ENCODE peak calls at places on chromosomes 16 and 17, in eight cellular contexts. One of them, this sample, is unnamed.

GRCh38 chr16:2813661-2814288 is 3.3 kb upstream of the PRSS21 start:
- DNase-seq in NCI-H69: no peak
- DNase-seq in GM04503: no peak
- DNase-seq in stimulated activated naive CD4-positive, alpha-beta T cell: no peak
- DNase-seq in stimulated activated CD8-positive, alpha-beta memory T cell treated with anti-CD3 and anti-CD28 coated beads, Interleukin-15, amount 100 ng/mL, for 1 hour: no peak
- DNase-seq in neural progenitor cell: no peak
- DNase-seq in stimulated activated CD4-positive, alpha-beta T cell treated with anti-CD3 and anti-CD28 coated beads, Interleukin-1b, Interleukin-23, amount 100 ng/mL, for 1 hour: no peak
- DNase-seq in ovary: no peak
- DNase-seq in this sample: peak

GRCh38 chr16:57391708-57392107 is 12.9 kb upstream of the CCL17 start:
- DNase-seq in NCI-H69: no peak
- DNase-seq in stimulated activated naive CD4-positive, alpha-beta T cell: no peak
- DNase-seq in stimulated activated CD4-positive, alpha-beta T cell treated with anti-CD3 and anti-CD28 coated beads, Interleukin-1b, Interleukin-23, amount 100 ng/mL, for 1 hour: no peak
- DNase-seq in GM04503: no peak
- DNase-seq in stimulated activated CD8-positive, alpha-beta memory T cell treated with anti-CD3 and anti-CD28 coated beads, Interleukin-15, amount 100 ng/mL, for 1 hour: no peak
- DNase-seq in ovary: no peak
- DNase-seq in neural progenitor cell: no peak
- DNase-seq in this sample: peak

GRCh38 chr17:57035971-57036481 is 49.0 kb upstream of the AKAP1 start:
- DNase-seq in ovary: no peak
- DNase-seq in stimulated activated CD4-positive, alpha-beta T cell treated with anti-CD3 and anti-CD28 coated beads, Interleukin-1b, Interleukin-23, amount 100 ng/mL, for 1 hour: no peak
- DNase-seq in stimulated activated naive CD4-positive, alpha-beta T cell: no peak
- DNase-seq in stimulated activated CD8-positive, alpha-beta memory T cell treated with anti-CD3 and anti-CD28 coated beads, Interleukin-15, amount 100 ng/mL, for 1 hour: no peak
- DNase-seq in NCI-H69: peak
- DNase-seq in neural progenitor cell: no peak
- DNase-seq in GM04503: no peak
- DNase-seq in this sample: no peak

GRCh38 chr16:27364493-27365141 is 37.4 kb upstream of the IL21R start:
- DNase-seq in neural progenitor cell: no peak
- DNase-seq in stimulated activated CD4-positive, alpha-beta T cell treated with anti-CD3 and anti-CD28 coated beads, Interleukin-1b, Interleukin-23, amount 100 ng/mL, for 1 hour: no peak
- DNase-seq in NCI-H69: peak
- DNase-seq in GM04503: no peak
- DNase-seq in ovary: no peak
- DNase-seq in stimulated activated CD8-positive, alpha-beta memory T cell treated with anti-CD3 and anti-CD28 coated beads, Interleukin-15, amount 100 ng/mL, for 1 hour: no peak
- DNase-seq in stimulated activated naive CD4-positive, alpha-beta T cell: no peak
- DNase-seq in this sample: no peak

GRCh38 chr17:38922538-38923291 is 2.7 kb upstream of the LASP1NB start:
- DNase-seq in ovary: peak
- DNase-seq in stimulated activated CD8-positive, alpha-beta memory T cell treated with anti-CD3 and anti-CD28 coated beads, Interleukin-15, amount 100 ng/mL, for 1 hour: no peak
- DNase-seq in GM04503: peak
- DNase-seq in NCI-H69: peak
- DNase-seq in stimulated activated CD4-positive, alpha-beta T cell treated with anti-CD3 and anti-CD28 coated beads, Interleukin-1b, Interleukin-23, amount 100 ng/mL, for 1 hour: no peak
- DNase-seq in stimulated activated naive CD4-positive, alpha-beta T cell: no peak
- DNase-seq in neural progenitor cell: peak
- DNase-seq in this sample: peak

GRCh38 chr17:82592289-82592683 is 56.0 kb downstream of the WDR45B start:
- DNase-seq in stimulated activated CD8-positive, alpha-beta memory T cell treated with anti-CD3 and anti-CD28 coated beads, Interleukin-15, amount 100 ng/mL, for 1 hour: no peak
- DNase-seq in stimulated activated naive CD4-positive, alpha-beta T cell: no peak
- DNase-seq in ovary: no peak
- DNase-seq in GM04503: no peak
- DNase-seq in NCI-H69: no peak
- DNase-seq in neural progenitor cell: no peak
- DNase-seq in stimulated activated CD4-positive, alpha-beta T cell treated with anti-CD3 and anti-CD28 coated beads, Interleukin-1b, Interleukin-23, amount 100 ng/mL, for 1 hour: no peak
- DNase-seq in this sample: peak

GRCh38 chr16:49890876-49891275 is 35.0 kb upstream of the ZNF423 start:
- DNase-seq in GM04503: no peak
- DNase-seq in stimulated activated CD8-positive, alpha-beta memory T cell treated with anti-CD3 and anti-CD28 coated beads, Interleukin-15, amount 100 ng/mL, for 1 hour: no peak
- DNase-seq in neural progenitor cell: peak
- DNase-seq in NCI-H69: peak
- DNase-seq in ovary: no peak
- DNase-seq in stimulated activated CD4-positive, alpha-beta T cell treated with anti-CD3 and anti-CD28 coated beads, Interleukin-1b, Interleukin-23, amount 100 ng/mL, for 1 hour: no peak
- DNase-seq in stimulated activated naive CD4-positive, alpha-beta T cell: no peak
- DNase-seq in this sample: no peak

GRCh38 chr17:2421315-2422147 is 20.7 kb upstream of the MNT start:
- DNase-seq in stimulated activated naive CD4-positive, alpha-beta T cell: no peak
- DNase-seq in stimulated activated CD8-positive, alpha-beta memory T cell treated with anti-CD3 and anti-CD28 coated beads, Interleukin-15, amount 100 ng/mL, for 1 hour: no peak
- DNase-seq in neural progenitor cell: peak
- DNase-seq in stimulated activated CD4-positive, alpha-beta T cell treated with anti-CD3 and anti-CD28 coated beads, Interleukin-1b, Interleukin-23, amount 100 ng/mL, for 1 hour: no peak
- DNase-seq in ovary: peak
- DNase-seq in GM04503: no peak
- DNase-seq in NCI-H69: peak
- DNase-seq in this sample: no peak

GRCh38 chr16:2842340-2843000 is 12.4 kb downstream of the ZG16B start:
- DNase-seq in NCI-H69: peak
- DNase-seq in ovary: peak
- DNase-seq in stimulated activated CD8-positive, alpha-beta memory T cell treated with anti-CD3 and anti-CD28 coated beads, Interleukin-15, amount 100 ng/mL, for 1 hour: peak
- DNase-seq in GM04503: no peak
- DNase-seq in stimulated activated CD4-positive, alpha-beta T cell treated with anti-CD3 and anti-CD28 coated beads, Interleukin-1b, Interleukin-23, amount 100 ng/mL, for 1 hour: peak
- DNase-seq in neural progenitor cell: peak
- DNase-seq in stimulated activated naive CD4-positive, alpha-beta T cell: peak
- DNase-seq in this sample: no peak

GRCh38 chr17:59165933-59166342 is 10.4 kb downstream of the PRR11 start:
- DNase-seq in stimulated activated naive CD4-positive, alpha-beta T cell: no peak
- DNase-seq in stimulated activated CD4-positive, alpha-beta T cell treated with anti-CD3 and anti-CD28 coated beads, Interleukin-1b, Interleukin-23, amount 100 ng/mL, for 1 hour: no peak
- DNase-seq in GM04503: no peak
- DNase-seq in neural progenitor cell: peak
- DNase-seq in stimulated activated CD8-positive, alpha-beta memory T cell treated with anti-CD3 and anti-CD28 coated beads, Interleukin-15, amount 100 ng/mL, for 1 hour: peak
- DNase-seq in ovary: no peak
- DNase-seq in NCI-H69: peak
- DNase-seq in this sample: no peak

GRCh38 chr16:2043980-2044451 is 3.6 kb downstream of the NTHL1 start:
- DNase-seq in stimulated activated naive CD4-positive, alpha-beta T cell: no peak
- DNase-seq in stimulated activated CD8-positive, alpha-beta memory T cell treated with anti-CD3 and anti-CD28 coated beads, Interleukin-15, amount 100 ng/mL, for 1 hour: no peak
- DNase-seq in NCI-H69: peak
- DNase-seq in neural progenitor cell: no peak
- DNase-seq in stimulated activated CD4-positive, alpha-beta T cell treated with anti-CD3 and anti-CD28 coated beads, Interleukin-1b, Interleukin-23, amount 100 ng/mL, for 1 hour: no peak
- DNase-seq in GM04503: no peak
- DNase-seq in ovary: no peak
- DNase-seq in this sample: no peak

GRCh38 chr17:12927541-12928425 is 90.0 kb downstream of the ELAC2 start:
- DNase-seq in stimulated activated CD8-positive, alpha-beta memory T cell treated with anti-CD3 and anti-CD28 coated beads, Interleukin-15, amount 100 ng/mL, for 1 hour: no peak
- DNase-seq in stimulated activated naive CD4-positive, alpha-beta T cell: no peak
- DNase-seq in neural progenitor cell: no peak
- DNase-seq in ovary: peak
- DNase-seq in NCI-H69: peak
- DNase-seq in stimulated activated CD4-positive, alpha-beta T cell treated with anti-CD3 and anti-CD28 coated beads, Interleukin-1b, Interleukin-23, amount 100 ng/mL, for 1 hour: no peak
- DNase-seq in GM04503: peak
- DNase-seq in this sample: no peak

GRCh38 chr17:82973456-82974135 is 105.8 kb upstream of the METRNL start:
- DNase-seq in stimulated activated CD8-positive, alpha-beta memory T cell treated with anti-CD3 and anti-CD28 coated beads, Interleukin-15, amount 100 ng/mL, for 1 hour: no peak
- DNase-seq in stimulated activated CD4-positive, alpha-beta T cell treated with anti-CD3 and anti-CD28 coated beads, Interleukin-1b, Interleukin-23, amount 100 ng/mL, for 1 hour: no peak
- DNase-seq in stimulated activated naive CD4-positive, alpha-beta T cell: no peak
- DNase-seq in neural progenitor cell: no peak
- DNase-seq in NCI-H69: no peak
- DNase-seq in GM04503: no peak
- DNase-seq in ovary: no peak
- DNase-seq in this sample: no peak

GRCh38 chr17:7915611-7916382 is at the start of gene RNF227:
- DNase-seq in GM04503: no peak
- DNase-seq in stimulated activated CD8-positive, alpha-beta memory T cell treated with anti-CD3 and anti-CD28 coated beads, Interleukin-15, amount 100 ng/mL, for 1 hour: peak
- DNase-seq in stimulated activated naive CD4-positive, alpha-beta T cell: peak
- DNase-seq in ovary: peak
- DNase-seq in NCI-H69: peak
- DNase-seq in stimulated activated CD4-positive, alpha-beta T cell treated with anti-CD3 and anti-CD28 coated beads, Interleukin-1b, Interleukin-23, amount 100 ng/mL, for 1 hour: peak
- DNase-seq in neural progenitor cell: peak
- DNase-seq in this sample: peak

GRCh38 chr16:80938928-80939260 is 67.8 kb downstream of the CMC2 start:
- DNase-seq in stimulated activated naive CD4-positive, alpha-beta T cell: no peak
- DNase-seq in stimulated activated CD4-positive, alpha-beta T cell treated with anti-CD3 and anti-CD28 coated beads, Interleukin-1b, Interleukin-23, amount 100 ng/mL, for 1 hour: no peak
- DNase-seq in ovary: no peak
- DNase-seq in GM04503: no peak
- DNase-seq in neural progenitor cell: peak
- DNase-seq in stimulated activated CD8-positive, alpha-beta memory T cell treated with anti-CD3 and anti-CD28 coated beads, Interleukin-15, amount 100 ng/mL, for 1 hour: no peak
- DNase-seq in NCI-H69: no peak
- DNase-seq in this sample: no peak

GRCh38 chr17:30332057-30332542 is 1.8 kb downstream of the TMIGD1 start:
- DNase-seq in NCI-H69: no peak
- DNase-seq in stimulated activated CD4-positive, alpha-beta T cell treated with anti-CD3 and anti-CD28 coated beads, Interleukin-1b, Interleukin-23, amount 100 ng/mL, for 1 hour: peak
- DNase-seq in stimulated activated naive CD4-positive, alpha-beta T cell: peak
- DNase-seq in stimulated activated CD8-positive, alpha-beta memory T cell treated with anti-CD3 and anti-CD28 coated beads, Interleukin-15, amount 100 ng/mL, for 1 hour: no peak
- DNase-seq in GM04503: no peak
- DNase-seq in neural progenitor cell: no peak
- DNase-seq in ovary: no peak
- DNase-seq in this sample: no peak

GRCh38 chr16:57946181-57946801 is 24.6 kb downstream of the CNGB1 start:
- DNase-seq in ovary: no peak
- DNase-seq in GM04503: no peak
- DNase-seq in stimulated activated CD8-positive, alpha-beta memory T cell treated with anti-CD3 and anti-CD28 coated beads, Interleukin-15, amount 100 ng/mL, for 1 hour: no peak
- DNase-seq in stimulated activated naive CD4-positive, alpha-beta T cell: no peak
- DNase-seq in NCI-H69: peak
- DNase-seq in neural progenitor cell: no peak
- DNase-seq in stimulated activated CD4-positive, alpha-beta T cell treated with anti-CD3 and anti-CD28 coated beads, Interleukin-1b, Interleukin-23, amount 100 ng/mL, for 1 hour: no peak
- DNase-seq in this sample: peak

GRCh38 chr16:59198487-59198886 is 464.4 kb upstream of the GOT2 start:
- DNase-seq in ovary: no peak
- DNase-seq in stimulated activated naive CD4-positive, alpha-beta T cell: no peak
- DNase-seq in neural progenitor cell: no peak
- DNase-seq in stimulated activated CD8-positive, alpha-beta memory T cell treated with anti-CD3 and anti-CD28 coated beads, Interleukin-15, amount 100 ng/mL, for 1 hour: no peak
- DNase-seq in stimulated activated CD4-positive, alpha-beta T cell treated with anti-CD3 and anti-CD28 coated beads, Interleukin-1b, Interleukin-23, amount 100 ng/mL, for 1 hour: no peak
- DNase-seq in NCI-H69: no peak
- DNase-seq in GM04503: no peak
- DNase-seq in this sample: no peak

GRCh38 chr16:46911038-46911437 is 26.9 kb downstream of the GPT2 start:
- DNase-seq in stimulated activated naive CD4-positive, alpha-beta T cell: no peak
- DNase-seq in stimulated activated CD8-positive, alpha-beta memory T cell treated with anti-CD3 and anti-CD28 coated beads, Interleukin-15, amount 100 ng/mL, for 1 hour: no peak
- DNase-seq in neural progenitor cell: no peak
- DNase-seq in NCI-H69: no peak
- DNase-seq in ovary: no peak
- DNase-seq in stimulated activated CD4-positive, alpha-beta T cell treated with anti-CD3 and anti-CD28 coated beads, Interleukin-1b, Interleukin-23, amount 100 ng/mL, for 1 hour: no peak
- DNase-seq in GM04503: no peak
- DNase-seq in this sample: no peak

GRCh38 chr17:49438439-49438861 is 23.8 kb upstream of the PHB1 start:
- DNase-seq in ovary: no peak
- DNase-seq in stimulated activated naive CD4-positive, alpha-beta T cell: no peak
- DNase-seq in NCI-H69: peak
- DNase-seq in GM04503: no peak
- DNase-seq in neural progenitor cell: peak
- DNase-seq in stimulated activated CD4-positive, alpha-beta T cell treated with anti-CD3 and anti-CD28 coated beads, Interleukin-1b, Interleukin-23, amount 100 ng/mL, for 1 hour: no peak
- DNase-seq in stimulated activated CD8-positive, alpha-beta memory T cell treated with anti-CD3 and anti-CD28 coated beads, Interleukin-15, amount 100 ng/mL, for 1 hour: no peak
- DNase-seq in this sample: no peak

GRCh38 chr16:78128920-78129319 is 29.5 kb downstream of the WWOX start:
- DNase-seq in ovary: no peak
- DNase-seq in stimulated activated CD8-positive, alpha-beta memory T cell treated with anti-CD3 and anti-CD28 coated beads, Interleukin-15, amount 100 ng/mL, for 1 hour: no peak
- DNase-seq in neural progenitor cell: no peak
- DNase-seq in stimulated activated CD4-positive, alpha-beta T cell treated with anti-CD3 and anti-CD28 coated beads, Interleukin-1b, Interleukin-23, amount 100 ng/mL, for 1 hour: no peak
- DNase-seq in stimulated activated naive CD4-positive, alpha-beta T cell: no peak
- DNase-seq in NCI-H69: no peak
- DNase-seq in GM04503: no peak
- DNase-seq in this sample: no peak

GRCh38 chr17:10879110-10879509 is 41.2 kb upstream of the PIRT start:
- DNase-seq in ovary: no peak
- DNase-seq in GM04503: no peak
- DNase-seq in NCI-H69: no peak
- DNase-seq in stimulated activated CD4-positive, alpha-beta T cell treated with anti-CD3 and anti-CD28 coated beads, Interleukin-1b, Interleukin-23, amount 100 ng/mL, for 1 hour: no peak
- DNase-seq in stimulated activated CD8-positive, alpha-beta memory T cell treated with anti-CD3 and anti-CD28 coated beads, Interleukin-15, amount 100 ng/mL, for 1 hour: no peak
- DNase-seq in stimulated activated naive CD4-positive, alpha-beta T cell: no peak
- DNase-seq in neural progenitor cell: peak
- DNase-seq in this sample: no peak

GRCh38 chr17:4186244-4186920 is 43.4 kb downstream of the CYB5D2 start:
- DNase-seq in neural progenitor cell: no peak
- DNase-seq in stimulated activated CD8-positive, alpha-beta memory T cell treated with anti-CD3 and anti-CD28 coated beads, Interleukin-15, amount 100 ng/mL, for 1 hour: no peak
- DNase-seq in GM04503: no peak
- DNase-seq in stimulated activated CD4-positive, alpha-beta T cell treated with anti-CD3 and anti-CD28 coated beads, Interleukin-1b, Interleukin-23, amount 100 ng/mL, for 1 hour: no peak
- DNase-seq in ovary: peak
- DNase-seq in stimulated activated naive CD4-positive, alpha-beta T cell: no peak
- DNase-seq in NCI-H69: no peak
- DNase-seq in this sample: no peak

GRCh38 chr17:12510535-12510934 is 155.2 kb upstream of the MYOCD start:
- DNase-seq in stimulated activated naive CD4-positive, alpha-beta T cell: no peak
- DNase-seq in ovary: no peak
- DNase-seq in stimulated activated CD8-positive, alpha-beta memory T cell treated with anti-CD3 and anti-CD28 coated beads, Interleukin-15, amount 100 ng/mL, for 1 hour: no peak
- DNase-seq in stimulated activated CD4-positive, alpha-beta T cell treated with anti-CD3 and anti-CD28 coated beads, Interleukin-1b, Interleukin-23, amount 100 ng/mL, for 1 hour: no peak
- DNase-seq in neural progenitor cell: no peak
- DNase-seq in NCI-H69: no peak
- DNase-seq in GM04503: no peak
- DNase-seq in this sample: no peak

GRCh38 chr16:15983898-15984297 is 34.5 kb downstream of the ABCC1 start:
- DNase-seq in stimulated activated naive CD4-positive, alpha-beta T cell: no peak
- DNase-seq in neural progenitor cell: no peak
- DNase-seq in ovary: no peak
- DNase-seq in NCI-H69: peak
- DNase-seq in GM04503: no peak
- DNase-seq in stimulated activated CD8-positive, alpha-beta memory T cell treated with anti-CD3 and anti-CD28 coated beads, Interleukin-15, amount 100 ng/mL, for 1 hour: no peak
- DNase-seq in stimulated activated CD4-positive, alpha-beta T cell treated with anti-CD3 and anti-CD28 coated beads, Interleukin-1b, Interleukin-23, amount 100 ng/mL, for 1 hour: no peak
- DNase-seq in this sample: no peak

GRCh38 chr17:49967621-49968379 is 1.2 kb upstream of the DLX4 start:
- DNase-seq in stimulated activated naive CD4-positive, alpha-beta T cell: no peak
- DNase-seq in GM04503: no peak
- DNase-seq in stimulated activated CD4-positive, alpha-beta T cell treated with anti-CD3 and anti-CD28 coated beads, Interleukin-1b, Interleukin-23, amount 100 ng/mL, for 1 hour: no peak
- DNase-seq in stimulated activated CD8-positive, alpha-beta memory T cell treated with anti-CD3 and anti-CD28 coated beads, Interleukin-15, amount 100 ng/mL, for 1 hour: no peak
- DNase-seq in NCI-H69: no peak
- DNase-seq in neural progenitor cell: no peak
- DNase-seq in ovary: no peak
- DNase-seq in this sample: no peak

GRCh38 chr17:59441459-59442096 is 110.1 kb downstream of the YPEL2 start:
- DNase-seq in stimulated activated CD4-positive, alpha-beta T cell treated with anti-CD3 and anti-CD28 coated beads, Interleukin-1b, Interleukin-23, amount 100 ng/mL, for 1 hour: no peak
- DNase-seq in stimulated activated CD8-positive, alpha-beta memory T cell treated with anti-CD3 and anti-CD28 coated beads, Interleukin-15, amount 100 ng/mL, for 1 hour: no peak
- DNase-seq in ovary: no peak
- DNase-seq in GM04503: no peak
- DNase-seq in stimulated activated naive CD4-positive, alpha-beta T cell: no peak
- DNase-seq in neural progenitor cell: no peak
- DNase-seq in NCI-H69: no peak
- DNase-seq in this sample: no peak

GRCh38 chr16:66925322-66925840 is at the start of gene RRAD:
- DNase-seq in stimulated activated naive CD4-positive, alpha-beta T cell: no peak
- DNase-seq in stimulated activated CD8-positive, alpha-beta memory T cell treated with anti-CD3 and anti-CD28 coated beads, Interleukin-15, amount 100 ng/mL, for 1 hour: no peak
- DNase-seq in neural progenitor cell: peak
- DNase-seq in ovary: peak
- DNase-seq in stimulated activated CD4-positive, alpha-beta T cell treated with anti-CD3 and anti-CD28 coated beads, Interleukin-1b, Interleukin-23, amount 100 ng/mL, for 1 hour: no peak
- DNase-seq in NCI-H69: peak
- DNase-seq in GM04503: no peak
- DNase-seq in this sample: peak

GRCh38 chr17:64240261-64240740 is 22.8 kb downstream of the TEX2 start:
- DNase-seq in stimulated activated naive CD4-positive, alpha-beta T cell: no peak
- DNase-seq in stimulated activated CD4-positive, alpha-beta T cell treated with anti-CD3 and anti-CD28 coated beads, Interleukin-1b, Interleukin-23, amount 100 ng/mL, for 1 hour: no peak
- DNase-seq in NCI-H69: no peak
- DNase-seq in GM04503: no peak
- DNase-seq in ovary: no peak
- DNase-seq in stimulated activated CD8-positive, alpha-beta memory T cell treated with anti-CD3 and anti-CD28 coated beads, Interleukin-15, amount 100 ng/mL, for 1 hour: no peak
- DNase-seq in neural progenitor cell: peak
- DNase-seq in this sample: no peak

This sample was measured in aorta.